ENCODE peak calls at places on chromosome 9, in nine cellular contexts. X is HFF-Myc; B is trophoblast cell; A is tibial nerve; Z is G401; O is stimulated activated CD4-positive, alpha-beta T cell treated with anti-CD3 and anti-CD28 coated beads, Interleukin-12 subunit alpha, Interleukin-12 subunit beta, amount 100 ng/mL, for 4 hours; S is bronchial epithelial cell; N is activated CD4-positive, CD25-positive, alpha-beta regulatory T cell treated with anti-CD3 and anti-CD28 coated beads, Interleukin-2, amount 50 U/mL, for 72 hours; U is GM12891. Y is an unnamed sample.

GRCh38 chr9:136543830-136544548 is 1.9 kb downstream of the NOTCH1 start:
- DNase-seq in O (no peak), N (no peak), Z (no peak), U (no peak), S (no peak), X (no peak), A (peak; percentile 54), B (no peak), Y (peak; percentile 94)

GRCh38 chr9:5044160-5044559 is 59.1 kb downstream of the JAK2 start:
- DNase-seq in X (no peak), Z (no peak), A (no peak), B (no peak), U (no peak), S (no peak), O (no peak), N (no peak), Y (no peak)

GRCh38 chr9:129384887-129385614 is 207.0 kb upstream of the IER5L start:
- DNase-seq in S (no peak), Z (no peak), O (no peak), X (no peak), U (no peak), N (no peak), B (no peak), A (no peak), Y (no peak)

GRCh38 chr9:132238992-132239391 is 77.1 kb downstream of the NTNG2 start:
- DNase-seq in N (no peak), X (no peak), A (no peak), B (peak; percentile 15), U (no peak), O (no peak), Z (no peak), S (no peak), Y (no peak)

GRCh38 chr9:97710356-97711222 is 13.4 kb upstream of the XPA start:
- DNase-seq in N (no peak), U (peak; percentile 48), B (peak; percentile 82), A (peak; percentile 47), O (peak; percentile 12), X (peak; percentile 33), S (peak; percentile 58), Z (peak; percentile 79), Y (peak; percentile 83)

GRCh38 chr9:20606637-20607036 is 15.7 kb downstream of the MLLT3 start:
- DNase-seq in N (no peak), B (no peak), O (no peak), U (no peak), X (no peak), A (no peak), Z (no peak), S (no peak), Y (no peak)

GRCh38 chr9:16708638-16709435 is 161.6 kb downstream of the BNC2 start:
- DNase-seq in A (no peak), Z (peak; percentile 21), X (no peak), N (no peak), O (no peak), B (no peak), S (no peak), U (no peak), Y (no peak)

GRCh38 chr9:34139477-34140146 is 13.1 kb upstream of the DCAF12 start:
- DNase-seq in N (no peak), Z (peak; percentile 36), S (peak; percentile 73), X (peak; percentile 36), B (no peak), A (peak; percentile 28), O (no peak), U (no peak), Y (peak; percentile 74)

GRCh38 chr9:6782981-6783380 is 25.2 kb downstream of the KDM4C start:
- DNase-seq in A (no peak), N (no peak), O (no peak), S (no peak), Z (no peak), U (no peak), X (no peak), B (no peak), Y (no peak)

Y was measured in Ammon's horn.